ENCODE peak calls at places on chromosomes 5 and 9, in eight cellular contexts. K, S, G, N, J, R, T and P are unnamed samples.

GRCh38 chr5:96144289-96144688 is 182.6 kb upstream of the ELL2 start:
- DNase-seq in J (no peak), S (no peak), N (no peak), K (peak; percentile 94), R (no peak), T (no peak), G (peak; percentile 50), P (no peak)

GRCh38 chr5:6461793-6462650 is 13.4 kb downstream of the UBE2QL1 start:
- DNase-seq in T (no peak), J (no peak), N (no peak), R (no peak), G (no peak), S (no peak), K (no peak), P (no peak)

GRCh38 chr9:114109106-114109505 is 10.0 kb upstream of the KIF12 start:
- DNase-seq in G (no peak), K (no peak), J (no peak), S (no peak), N (no peak), T (no peak), R (no peak), P (no peak)

GRCh38 chr9:18675345-18675744 is 201.4 kb downstream of the ADAMTSL1 start:
- DNase-seq in T (no peak), N (no peak), K (no peak), R (no peak), J (no peak), G (no peak), S (peak; percentile 3), P (no peak)

GRCh38 chr5:172897691-172898512 is 61.3 kb upstream of the RPL26L1 start:
- DNase-seq in N (peak; percentile 92), S (no peak), K (no peak), G (no peak), J (peak; percentile 62), T (no peak), R (no peak), P (peak; percentile 19)

GRCh38 chr5:147437161-147437596 is 72.7 kb downstream of the DPYSL3 start:
- DNase-seq in S (no peak), J (no peak), R (no peak), G (no peak), T (no peak), K (peak; percentile 85), N (no peak), P (no peak)

GRCh38 chr9:107648153-107648716 is 158.7 kb upstream of the KLF4 start:
- DNase-seq in G (no peak), R (no peak), K (no peak), J (no peak), S (peak; percentile 18), N (no peak), T (no peak), P (no peak)

GRCh38 chr9:115116620-115117284 is 1.2 kb downstream of the TNC start:
- DNase-seq in J (no peak), N (no peak), K (no peak), G (peak; percentile 50), T (no peak), S (no peak), R (no peak), P (no peak)

GRCh38 chr9:127707766-127708165 is 978 bp downstream of the CFAP157 start:
- DNase-seq in S (no peak), G (no peak), J (no peak), K (peak; percentile 68), R (no peak), N (no peak), T (peak; percentile 47), P (no peak)
- TF ChIP-seq CTCF in S (no peak), G (no peak), J (no peak), K (peak; percentile 69), R (no peak), N (no peak), T (no peak), P (no peak)

GRCh38 chr9:90544488-90544887 is 98.1 kb downstream of the DIRAS2 start:
- DNase-seq in R (no peak), G (no peak), N (no peak), T (no peak), K (no peak), J (no peak), S (no peak), P (no peak)

GRCh38 chr9:90552317-90552716 is 90.3 kb downstream of the DIRAS2 start:
- DNase-seq in N (no peak), G (no peak), T (peak; percentile 39), J (no peak), K (no peak), S (no peak), R (no peak), P (no peak)

GRCh38 chr9:90546200-90546599 is 96.4 kb downstream of the DIRAS2 start:
- DNase-seq in K (peak; percentile 32), R (peak; percentile 62), S (peak; percentile 35), T (no peak), N (peak; percentile 28), J (no peak), G (peak; percentile 80), P (no peak)

DNA sequence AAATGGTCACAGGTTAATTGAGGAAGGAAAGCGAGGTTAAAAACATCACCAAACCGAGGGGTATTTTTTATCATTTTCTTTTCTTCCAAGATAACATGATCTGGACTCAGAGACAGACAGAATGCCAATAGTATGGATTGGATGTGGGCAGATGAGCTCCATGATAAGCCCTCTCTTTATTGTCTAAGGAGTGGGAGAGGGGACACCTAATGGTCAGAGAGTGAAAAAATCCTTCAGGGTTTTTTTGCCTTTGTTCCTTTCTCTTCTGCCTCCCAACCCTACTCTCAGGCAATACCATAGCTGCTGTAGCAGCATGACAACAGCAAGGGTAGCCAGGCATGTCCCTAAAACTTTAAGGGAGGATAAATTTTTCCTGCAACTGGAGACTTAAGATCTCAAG is 94.7 kb downstream of the DIRAS2 start:
- DNase-seq in S (no peak), R (no peak), K (peak; percentile 12), G (no peak), N (no peak), T (no peak), J (no peak), P (no peak)
- TF ChIP-seq CTCF in S (peak; percentile 22), R (no peak), K (peak; percentile 44), G (no peak), N (no peak), T (no peak), J (no peak), P (no peak)

GRCh38 chr5:892390-893136 is at the start of the genes BRD9 and TRIP13:
- DNase-seq in S (peak; percentile 92), R (peak; percentile 98), T (peak; percentile 100), N (peak; percentile 56), G (peak; percentile 92), K (peak; percentile 87), J (peak; percentile 77), P (peak; percentile 85)
- TF ChIP-seq CTCF in S (no peak), R (no peak), T (no peak), N (peak; percentile 21), G (no peak), K (no peak), J (peak; percentile 20), P (no peak)

GRCh38 chr5:150398432-150399157 is 14.1 kb downstream of the CD74 start:
- DNase-seq in S (no peak), R (no peak), K (peak; percentile 67), N (no peak), G (no peak), J (no peak), T (peak; percentile 74), P (no peak)
- TF ChIP-seq CTCF in S (peak; percentile 22), R (peak; percentile 19), K (peak; percentile 44), N (peak; percentile 69), G (no peak), J (no peak), T (peak; percentile 72), P (peak; percentile 36)

DNA sequence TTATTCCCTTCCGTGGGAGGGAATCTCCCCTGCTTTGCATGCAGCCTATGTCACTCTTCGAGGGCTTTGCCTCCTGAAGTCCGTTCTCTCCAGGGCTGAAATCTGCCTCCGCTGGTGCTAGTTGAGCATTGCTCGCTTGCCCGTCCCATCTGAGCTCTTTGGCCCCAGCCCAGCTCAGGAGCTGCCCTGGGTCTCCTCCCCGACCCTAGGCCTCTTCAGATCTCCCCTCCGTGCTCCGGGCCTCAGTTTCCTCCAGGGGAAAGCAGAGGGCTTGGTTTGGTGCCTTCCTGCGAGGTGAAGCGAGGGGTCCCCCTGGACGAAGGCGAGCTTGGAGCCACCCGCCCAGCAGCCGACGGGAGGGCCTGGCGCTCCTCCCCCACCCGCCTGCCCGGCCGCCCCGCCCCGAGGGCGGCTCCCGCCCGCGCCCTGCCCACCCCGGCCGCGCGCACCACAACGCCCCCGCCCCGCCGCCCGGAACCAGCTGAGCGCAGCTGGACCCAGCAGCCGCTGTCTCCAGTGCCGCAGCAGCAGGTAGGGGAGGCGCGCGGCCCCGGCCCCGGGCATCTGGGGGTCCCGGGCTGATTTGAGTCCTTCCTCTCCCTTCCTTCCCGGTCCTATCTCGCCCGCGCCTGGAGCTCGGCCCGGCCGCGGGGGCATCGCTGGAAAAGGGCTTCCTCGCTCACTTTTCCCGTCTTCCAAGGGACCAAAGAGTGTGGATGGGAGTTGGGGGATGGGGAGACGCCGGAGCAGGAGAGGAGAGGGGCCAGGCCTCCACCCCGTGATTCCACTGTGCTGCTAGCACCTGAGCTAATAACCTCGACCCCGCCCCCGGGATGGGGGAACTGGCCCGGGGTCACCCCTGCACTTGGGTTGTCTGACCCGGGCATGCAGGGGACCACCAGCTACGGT is at the start of gene GSN:
- DNase-seq in T (peak; percentile 90), R (peak; percentile 95), N (peak; percentile 45), J (peak; percentile 85), S (peak; percentile 69), K (peak; percentile 88), G (peak; percentile 88), P (peak; percentile 97)
- TF ChIP-seq CTCF in T (no peak), R (peak; percentile 21), N (no peak), J (peak; percentile 16), S (no peak), K (no peak), G (no peak), P (no peak)

DNA sequence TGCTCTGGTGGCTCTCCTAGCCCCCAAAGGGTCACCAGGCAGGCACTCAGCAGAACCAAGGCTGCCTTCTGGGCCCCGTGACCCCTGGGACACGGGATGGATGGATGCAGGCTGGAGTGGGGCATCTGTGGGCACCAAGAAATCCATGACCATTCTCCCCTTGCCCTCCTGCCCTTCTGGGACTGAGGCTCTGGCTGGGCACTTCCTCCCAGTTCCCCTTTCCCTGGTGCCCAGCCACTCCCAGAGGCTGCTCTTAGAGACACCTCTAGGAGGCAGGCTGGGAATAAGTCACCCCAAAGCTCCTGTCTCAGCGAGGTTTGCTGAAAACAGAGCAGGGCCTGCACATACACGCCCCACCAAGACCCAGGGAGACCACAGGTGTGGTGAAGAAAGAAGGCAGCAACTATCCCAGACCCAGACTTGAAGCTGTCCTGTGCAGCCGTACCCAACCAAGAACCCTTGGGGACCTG is 943 bp downstream of the STING1 start:
- DNase-seq in N (peak; percentile 53), S (peak; percentile 50), G (peak; percentile 66), T (no peak), R (peak; percentile 31), K (peak; percentile 44), J (peak; percentile 46), P (peak; percentile 67)
- TF ChIP-seq CTCF in N (peak; percentile 69), S (peak; percentile 36), G (no peak), T (no peak), R (peak; percentile 40), K (peak; percentile 40), J (no peak), P (no peak)

GRCh38 chr5:171850354-171850947 is 64.8 kb downstream of the SMIM23 start:
- DNase-seq in J (no peak), T (no peak), K (peak; percentile 90), R (peak; percentile 53), G (peak; percentile 40), S (peak; percentile 68), N (no peak), P (no peak)
- TF ChIP-seq CTCF in J (no peak), T (no peak), K (peak; percentile 92), R (peak; percentile 33), G (no peak), S (peak; percentile 58), N (peak; percentile 58), P (no peak)